ENCODE peak calls at places on chromosomes 4 and X, in eight cellular contexts. W, M, X, E, N, B, P and U are unnamed samples.

GRCh38 chrX:1591102-1591862 is at the start of gene AKAP17A:
- DNase-seq in W (peak), M (peak), X (peak), E (peak), N (peak), B (peak), P (peak), U (peak)

GRCh38 chr4:94032754-94033153 is 174.9 kb upstream of the SMARCAD1 start:
- DNase-seq in W (no peak), M (no peak), X (no peak), E (no peak), N (no peak), B (no peak), P (no peak), U (no peak)

GRCh38 chr4:149555146-149555545 is 260.5 kb downstream of the IQCM start:
- DNase-seq in W (no peak), M (no peak), X (no peak), E (no peak), N (no peak), B (no peak), P (no peak), U (no peak)

GRCh38 chrX:80354966-80355465 is 65.2 kb upstream of the TENT5D start:
- DNase-seq in W (peak), M (no peak), X (no peak), E (no peak), N (no peak), B (no peak), P (no peak), U (no peak)

GRCh38 chr4:178448372-178449040 is 1006.3 kb upstream of the AGA start:
- DNase-seq in W (no peak), M (no peak), X (no peak), E (no peak), N (no peak), B (no peak), P (no peak), U (no peak)

GRCh38 chrX:108397627-108398392 is 40.4 kb downstream of the COL4A6 start:
- DNase-seq in W (no peak), M (no peak), X (no peak), E (no peak), N (no peak), B (peak), P (no peak), U (no peak)

GRCh38 chr4:91621446-91621845 is 682.3 kb upstream of the GRID2 start:
- DNase-seq in W (no peak), M (no peak), X (no peak), E (no peak), N (no peak), B (no peak), P (no peak), U (no peak)

GRCh38 chrX:107676559-107677378 is 48.5 kb downstream of the PRPS1 start:
- DNase-seq in W (peak), M (peak), X (no peak), E (peak), N (peak), B (peak), P (no peak), U (peak)

GRCh38 chr4:73653695-73654106 is 33.5 kb upstream of the RASSF6 start:
- DNase-seq in W (no peak), M (no peak), X (peak), E (no peak), N (peak), B (peak), P (no peak), U (peak)

GRCh38 chr4:119493419-119493818 is 135.2 kb downstream of the PDE5A start:
- DNase-seq in W (no peak), M (no peak), X (no peak), E (no peak), N (no peak), B (no peak), P (no peak), U (no peak)

GRCh38 chrX:136061302-136061701 is 76.1 kb downstream of the SLC9A6 start:
- DNase-seq in W (no peak), M (no peak), X (no peak), E (no peak), N (no peak), B (no peak), P (no peak), U (no peak)

GRCh38 chr4:48635310-48635709 is 144.8 kb downstream of the FRYL start:
- DNase-seq in W (no peak), M (peak), X (no peak), E (no peak), N (no peak), B (no peak), P (no peak), U (peak)

GRCh38 chr4:1418494-1419285 is 12.4 kb upstream of the NKX1-1 start:
- DNase-seq in W (peak), M (no peak), X (no peak), E (peak), N (no peak), B (no peak), P (no peak), U (no peak)

GRCh38 chr4:138494931-138495330 is 252.8 kb upstream of the SLC7A11 start:
- DNase-seq in W (no peak), M (no peak), X (no peak), E (no peak), N (no peak), B (peak), P (no peak), U (peak)